ENCODE peak calls at places on chromosomes 5 and 9, in ten cellular contexts. O, T, R, I, D, X, L, E, Y and W are unnamed samples.

GRCh38 chr9:16515879-16516289 is 354.6 kb downstream of the BNC2 start:
- DNase-seq in T (no peak), O (no peak), R (peak), X (no peak), Y (no peak), E (no peak), L (no peak), I (no peak), D (peak), W (no peak)

GRCh38 chr5:94849821-94850736 is 231.6 kb downstream of the SLF1 start:
- DNase-seq in X (no peak), Y (no peak), I (no peak), T (peak), L (no peak), E (no peak), D (peak), R (peak), O (peak), W (peak)

GRCh38 chr9:6907772-6908381 is 150.1 kb downstream of the KDM4C start:
- DNase-seq in L (no peak), E (no peak), T (no peak), I (no peak), Y (no peak), R (peak), D (peak), X (no peak), O (no peak), W (no peak)

GRCh38 chr9:101342595-101342994 is 42.2 kb downstream of the BAAT start:
- DNase-seq in O (no peak), R (no peak), T (no peak), I (no peak), E (no peak), D (no peak), X (no peak), Y (no peak), L (no peak), W (no peak)

GRCh38 chr5:119411935-119412623 is 40.2 kb upstream of the HSD17B4 start:
- DNase-seq in D (peak), L (peak), O (peak), E (no peak), I (peak), T (peak), Y (peak), R (peak), X (no peak), W (no peak)

GRCh38 chr5:114391321-114391720 is 29.5 kb downstream of the KCNN2 start:
- DNase-seq in L (no peak), T (no peak), X (no peak), D (peak), I (no peak), Y (no peak), E (no peak), R (peak), O (no peak), W (no peak)

GRCh38 chr5:36703245-36703860 is 96.9 kb downstream of the SLC1A3 start:
- DNase-seq in T (no peak), Y (no peak), O (no peak), L (no peak), E (no peak), D (no peak), X (no peak), I (no peak), R (peak), W (no peak)

GRCh38 chr9:88396836-88397577 is 8.8 kb downstream of the SPIN1 start:
- DNase-seq in Y (no peak), I (no peak), R (peak), T (no peak), X (no peak), L (no peak), D (peak), O (no peak), E (no peak), W (no peak)

GRCh38 chr9:19229725-19230355 is 653 bp upstream of the DENND4C start:
- DNase-seq in I (peak), L (no peak), Y (no peak), R (no peak), X (no peak), T (peak), D (no peak), O (no peak), E (no peak), W (no peak)

GRCh38 chr5:1512541-1513291 is 11.0 kb downstream of the LPCAT1 start:
- DNase-seq in Y (no peak), R (no peak), X (peak), E (no peak), I (peak), T (no peak), O (no peak), D (no peak), L (peak), W (peak)

GRCh38 chr5:19488786-19489185 is 499.2 kb downstream of the CDH18 start:
- DNase-seq in I (no peak), X (no peak), Y (no peak), L (no peak), E (no peak), O (no peak), D (no peak), R (no peak), T (no peak), W (no peak)

GRCh38 chr5:147188200-147189108 is 46.4 kb upstream of the STK32A start:
- DNase-seq in O (no peak), E (no peak), X (no peak), L (no peak), D (peak), I (no peak), R (peak), Y (peak), T (peak), W (no peak)

GRCh38 chr5:145056805-145057204 is 778.3 kb downstream of the PRELID2 start:
- DNase-seq in L (no peak), Y (no peak), E (no peak), T (no peak), R (no peak), X (no peak), O (peak), I (no peak), D (peak), W (peak)

GRCh38 chr5:139708877-139709586 is 60.9 kb downstream of the CXXC5 start:
- DNase-seq in R (no peak), L (peak), X (peak), O (no peak), E (no peak), Y (no peak), D (peak), T (peak), I (peak), W (peak)

GRCh38 chr9:135978650-135979461 is 17.7 kb upstream of the UBAC1 start:
- DNase-seq in X (no peak), T (no peak), Y (no peak), D (no peak), R (no peak), I (no peak), O (no peak), L (no peak), E (peak), W (no peak)

GRCh38 chr5:129718766-129719165 is 29.1 kb upstream of the MINAR2 start:
- DNase-seq in I (no peak), Y (no peak), E (no peak), O (no peak), T (no peak), D (no peak), L (no peak), X (no peak), R (peak), W (no peak)

GRCh38 chr9:87530716-87531115 is 33.0 kb downstream of the DAPK1 start:
- DNase-seq in I (no peak), D (no peak), O (no peak), T (no peak), Y (no peak), X (no peak), E (no peak), L (no peak), R (no peak), W (no peak)

GRCh38 chr9:130090915-130091314 is 37.2 kb downstream of the GPR107 start:
- DNase-seq in L (no peak), X (no peak), O (no peak), R (no peak), E (no peak), I (no peak), Y (no peak), T (no peak), D (peak), W (no peak)

GRCh38 chr9:137221477-137222111 is 446 bp downstream of the RNF208 start:
- DNase-seq in T (no peak), X (no peak), L (no peak), Y (no peak), D (no peak), O (no peak), R (no peak), I (no peak), E (no peak), W (no peak)

GRCh38 chr9:74653437-74654080 is 156.4 kb downstream of the RORB start:
- DNase-seq in E (no peak), T (no peak), Y (no peak), D (no peak), L (no peak), O (no peak), X (no peak), R (no peak), I (no peak), W (no peak)

GRCh38 chr5:173800340-173800739 is 87.8 kb upstream of the CPEB4 start:
- DNase-seq in O (no peak), D (no peak), Y (no peak), T (no peak), X (no peak), I (no peak), L (no peak), E (no peak), R (peak), W (no peak)

GRCh38 chr5:157917909-157918809 is 59.2 kb upstream of the CLINT1 start:
- DNase-seq in D (peak), L (peak), O (no peak), E (peak), T (peak), X (no peak), I (peak), R (peak), Y (peak), W (no peak)

GRCh38 chr5:97111612-97112011 is 30.8 kb downstream of the LIX1 start:
- DNase-seq in E (no peak), X (no peak), I (no peak), T (no peak), D (no peak), O (no peak), Y (no peak), R (no peak), L (no peak), W (no peak)

GRCh38 chr9:70540016-70540415 is 125.6 kb upstream of the KLF9 start:
- DNase-seq in Y (no peak), T (no peak), E (no peak), O (no peak), I (no peak), L (no peak), D (peak), R (no peak), X (no peak), W (no peak)

GRCh38 chr5:7010578-7010977 is 297.3 kb downstream of the TENT4A start:
- DNase-seq in O (no peak), Y (no peak), D (no peak), T (no peak), I (no peak), X (no peak), E (no peak), L (no peak), R (no peak), W (no peak)

GRCh38 chr9:8685846-8686245 is 886.3 kb upstream of the DMAC1 start:
- DNase-seq in T (no peak), D (no peak), R (no peak), O (no peak), I (no peak), X (no peak), L (no peak), Y (no peak), E (no peak), W (no peak)

GRCh38 chr5:145775411-145775810 is 59.7 kb downstream of the PRELID2 start:
- DNase-seq in R (peak), I (no peak), E (no peak), O (no peak), T (no peak), L (no peak), D (peak), Y (no peak), X (no peak), W (no peak)

GRCh38 chr5:96565843-96566242 is 96.3 kb upstream of the CAST start:
- DNase-seq in Y (no peak), E (no peak), I (no peak), X (no peak), D (peak), R (peak), L (no peak), T (no peak), O (no peak), W (no peak)

GRCh38 chr5:131275996-131276535 is 12.2 kb downstream of the CDC42SE2 start:
- DNase-seq in L (no peak), R (no peak), Y (no peak), T (no peak), D (no peak), X (no peak), I (no peak), E (no peak), O (no peak), W (no peak)

DNA sequence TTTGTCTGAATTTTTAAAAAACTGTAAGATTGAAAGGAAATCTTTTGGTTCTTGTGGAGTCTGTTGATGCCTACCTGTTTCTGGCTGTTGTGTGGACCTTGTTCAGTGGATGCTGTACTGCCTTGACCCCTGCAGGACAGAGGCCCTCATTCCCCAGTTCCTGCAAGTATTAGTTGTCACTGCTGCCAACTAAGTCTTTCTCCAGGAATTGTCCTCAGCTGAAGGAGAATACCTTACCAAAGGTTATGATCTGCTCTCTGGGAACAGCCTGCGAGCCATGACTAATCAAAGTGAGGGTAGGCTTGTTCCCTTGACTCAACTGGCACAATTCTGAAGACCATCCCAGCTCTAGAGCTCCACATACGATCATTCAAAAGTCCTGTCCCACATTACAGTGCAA is 145.3 kb upstream of the FST start:
- DNase-seq in X (no peak), D (peak), Y (no peak), T (no peak), L (no peak), E (no peak), R (peak), O (no peak), I (no peak), W (no peak)
- TF ChIP-seq CTCF in X (no peak), D (peak), Y (peak), T (no peak), L (no peak), E (no peak), R (peak), O (no peak), I (no peak), W (no peak)

DNA sequence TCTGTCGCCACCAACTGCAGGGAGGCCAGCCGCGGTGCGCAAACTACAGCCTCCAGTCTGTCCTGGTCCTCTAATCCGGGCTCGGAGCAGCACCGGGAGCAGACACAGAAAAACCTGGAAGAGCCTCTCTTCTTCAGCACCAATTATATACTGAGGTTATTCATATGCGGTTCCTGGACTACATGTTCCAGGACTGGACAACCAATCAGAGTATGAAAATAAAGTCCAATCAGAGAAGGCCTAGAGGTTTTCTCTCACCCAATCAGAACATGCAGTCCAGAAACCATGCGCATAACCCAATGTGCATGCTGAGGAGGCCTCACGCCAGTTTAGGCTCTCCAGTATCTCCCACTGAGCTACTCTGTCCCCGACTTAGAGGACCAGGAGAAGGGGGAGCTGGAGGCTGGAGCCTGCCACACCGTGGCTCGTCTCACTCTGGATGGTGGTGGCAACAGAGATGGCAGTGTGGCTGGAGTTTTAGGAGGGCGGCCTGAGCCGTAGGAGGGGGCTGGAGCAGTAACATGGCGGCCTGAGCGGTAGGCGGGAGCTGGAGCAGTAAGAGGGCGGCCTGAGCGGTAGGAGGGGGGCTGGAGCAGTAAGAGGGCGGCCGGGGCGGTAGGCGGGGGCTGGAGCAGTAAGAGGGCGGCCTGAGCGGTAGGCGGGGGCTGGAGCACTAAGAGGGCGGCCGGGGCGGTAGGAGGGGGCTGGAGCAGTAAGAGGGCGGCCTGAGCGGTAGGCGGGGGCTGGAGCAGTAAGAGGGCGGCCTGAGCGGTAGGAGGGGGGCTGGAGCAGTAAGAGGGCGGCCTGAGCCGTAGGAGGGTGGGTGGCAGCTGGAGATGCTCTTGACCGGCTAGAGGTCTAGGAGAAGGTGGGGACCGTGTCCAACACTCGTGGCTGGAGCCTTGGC is 20.4 kb upstream of the TRIM52 start:
- DNase-seq in R (no peak), I (no peak), L (no peak), Y (no peak), T (no peak), X (no peak), D (no peak), O (no peak), E (no peak), W (no peak)
- H3K4me3 ChIP-seq in R (no peak), I (no peak), L (no peak), Y (no peak), T (no peak), X (no peak), D (no peak), O (no peak), E (no peak), W (no peak)

GRCh38 chr9:134551657-134552348 is 89.8 kb upstream of the COL5A1 start:
- DNase-seq in D (peak), O (no peak), I (peak), R (peak), Y (no peak), L (no peak), X (no peak), T (peak), E (no peak), W (no peak)
- TF ChIP-seq CTCF in D (no peak), O (no peak), I (no peak), R (no peak), Y (no peak), L (no peak), X (no peak), T (no peak), E (no peak), W (no peak)

GRCh38 chr9:96554326-96554725 is 65.3 kb downstream of the CDC14B start:
- DNase-seq in X (no peak), T (no peak), O (no peak), I (no peak), R (no peak), Y (no peak), E (no peak), L (no peak), D (peak), W (no peak)

GRCh38 chr9:96557921-96558320 is 61.7 kb downstream of the CDC14B start:
- DNase-seq in O (no peak), Y (no peak), E (no peak), X (no peak), D (no peak), R (no peak), I (no peak), L (no peak), T (no peak), W (no peak)

GRCh38 chr9:96554801-96555566 is 64.7 kb downstream of the CDC14B start:
- DNase-seq in L (no peak), R (peak), E (no peak), O (no peak), Y (no peak), X (no peak), T (no peak), I (no peak), D (peak), W (no peak)

GRCh38 chr9:96555567-96556386 is 63.9 kb downstream of the CDC14B start:
- DNase-seq in Y (no peak), I (no peak), R (peak), D (peak), T (no peak), E (no peak), O (no peak), L (no peak), X (no peak), W (no peak)

GRCh38 chr9:96556701-96557461 is 62.8 kb downstream of the CDC14B start:
- DNase-seq in E (no peak), O (no peak), R (no peak), I (peak), L (no peak), D (no peak), X (no peak), T (no peak), Y (no peak), W (no peak)
- H3K4me3 ChIP-seq in E (no peak), O (no peak), R (no peak), I (no peak), L (no peak), D (no peak), X (peak), T (no peak), Y (peak), W (no peak)

GRCh38 chr9:10479172-10479571 is 133.6 kb downstream of the PTPRD start:
- DNase-seq in L (no peak), O (no peak), R (no peak), D (no peak), I (no peak), E (no peak), X (no peak), T (no peak), Y (no peak), W (no peak)
- TF ChIP-seq CTCF in L (no peak), O (no peak), R (peak), D (no peak), I (no peak), E (no peak), X (no peak), T (peak), Y (no peak), W (peak)

GRCh38 chr5:83470920-83471404 is 582 bp upstream of the VCAN start:
- DNase-seq in I (no peak), R (peak), X (no peak), Y (no peak), E (no peak), L (no peak), O (no peak), D (no peak), T (no peak), W (no peak)
- H3K4me3 ChIP-seq in I (peak), R (peak), X (peak), Y (no peak), E (no peak), L (no peak), O (peak), D (peak), T (no peak), W (peak)

GRCh38 chr5:164326219-164326618 is 820.8 kb downstream of the MAT2B start:
- DNase-seq in L (no peak), E (no peak), R (no peak), T (no peak), X (no peak), I (no peak), O (no peak), Y (no peak), D (no peak), W (no peak)
- TF ChIP-seq CTCF in L (no peak), E (no peak), R (peak), T (peak), X (no peak), I (no peak), O (no peak), Y (no peak), D (no peak), W (peak)

GRCh38 chr5:123874600-123875201 is 362.7 kb downstream of the CSNK1G3 start:
- DNase-seq in Y (no peak), I (no peak), T (no peak), L (no peak), E (no peak), O (no peak), R (peak), D (peak), X (no peak), W (no peak)

GRCh38 chr5:123871373-123871772 is 359.4 kb downstream of the CSNK1G3 start:
- DNase-seq in L (no peak), I (no peak), X (no peak), O (no peak), E (no peak), T (no peak), D (no peak), R (no peak), Y (no peak), W (no peak)

GRCh38 chr5:123879071-123879470 is 367.1 kb downstream of the CSNK1G3 start:
- DNase-seq in R (no peak), D (no peak), X (no peak), Y (no peak), T (no peak), E (no peak), O (no peak), L (no peak), I (no peak), W (no peak)

GRCh38 chr5:123876265-123876790 is 364.4 kb downstream of the CSNK1G3 start:
- DNase-seq in R (no peak), L (no peak), T (no peak), Y (no peak), E (no peak), O (no peak), D (no peak), I (no peak), X (no peak), W (no peak)

GRCh38 chr5:123875444-123876264 is 363.7 kb downstream of the CSNK1G3 start:
- DNase-seq in X (no peak), I (no peak), R (no peak), T (no peak), D (no peak), E (no peak), O (no peak), Y (no peak), L (no peak), W (no peak)
- H3K4me3 ChIP-seq in X (no peak), I (peak), R (no peak), T (no peak), D (no peak), E (no peak), O (no peak), Y (peak), L (no peak), W (no peak)